ENCODE peak calls at places on chromosome 14, in six cellular contexts. B is adrenal gland, R is ovary, Q is Panc1, D is HFFc6, P is A549. G is an unnamed sample.

GRCh38 chr14:58098507-58098906 is 53.5 kb downstream of the ARMH4 start:
- DNase-seq in B (no peak), P (no peak), Q (no peak), D (no peak), R (no peak), G (no peak)

GRCh38 chr14:91146661-91147060 is 32.8 kb downstream of the DGLUCY start:
- DNase-seq in P (no peak), Q (no peak), R (no peak), D (no peak), B (no peak), G (no peak)

GRCh38 chr14:88614218-88614907 is 51.5 kb downstream of the ZC3H14 start:
- DNase-seq in Q (no peak), P (no peak), D (peak; percentile 68), B (no peak), R (no peak), G (peak; percentile 28)

GRCh38 chr14:79411403-79412174 is 799.7 kb downstream of the DIO2 start:
- DNase-seq in Q (no peak), B (no peak), D (no peak), R (no peak), P (no peak), G (no peak)

GRCh38 chr14:67541448-67542387 is 8.6 kb downstream of the PLEKHH1 start:
- DNase-seq in B (peak; percentile 75), Q (no peak), P (no peak), R (no peak), D (no peak), G (peak; percentile 40)

GRCh38 chr14:55411426-55412389 is at the start of gene ATG14:
- DNase-seq in B (peak; percentile 87), P (peak; percentile 83), D (peak; percentile 72), Q (peak; percentile 27), R (peak; percentile 89), G (peak; percentile 90)

GRCh38 chr14:85175556-85175955 is 354.4 kb upstream of the FLRT2 start:
- DNase-seq in P (no peak), Q (no peak), B (no peak), D (peak; percentile 20), R (no peak), G (no peak)

GRCh38 chr14:71499018-71499417 is 433.2 kb upstream of the RGS6 start:
- DNase-seq in D (no peak), R (no peak), B (no peak), Q (no peak), P (no peak), G (no peak)

GRCh38 chr14:100383727-100384158 is 60.6 kb downstream of the SLC25A47 start:
- DNase-seq in B (peak; percentile 64), R (peak; percentile 67), D (peak; percentile 33), Q (no peak), P (peak; percentile 64), G (peak; percentile 80)

GRCh38 chr14:103541944-103542544 is 13.0 kb downstream of the TRMT61A start:
- DNase-seq in D (no peak), R (peak; percentile 40), P (no peak), Q (no peak), B (no peak), G (no peak)

GRCh38 chr14:61766136-61766535 is 3.9 kb downstream of the SNAPC1 start:
- DNase-seq in Q (no peak), R (no peak), P (no peak), D (no peak), B (no peak), G (no peak)
- TF ChIP-seq CTCF in Q (no peak), R (no peak), P (no peak), D (no peak), B (no peak), G (no peak)

DNA sequence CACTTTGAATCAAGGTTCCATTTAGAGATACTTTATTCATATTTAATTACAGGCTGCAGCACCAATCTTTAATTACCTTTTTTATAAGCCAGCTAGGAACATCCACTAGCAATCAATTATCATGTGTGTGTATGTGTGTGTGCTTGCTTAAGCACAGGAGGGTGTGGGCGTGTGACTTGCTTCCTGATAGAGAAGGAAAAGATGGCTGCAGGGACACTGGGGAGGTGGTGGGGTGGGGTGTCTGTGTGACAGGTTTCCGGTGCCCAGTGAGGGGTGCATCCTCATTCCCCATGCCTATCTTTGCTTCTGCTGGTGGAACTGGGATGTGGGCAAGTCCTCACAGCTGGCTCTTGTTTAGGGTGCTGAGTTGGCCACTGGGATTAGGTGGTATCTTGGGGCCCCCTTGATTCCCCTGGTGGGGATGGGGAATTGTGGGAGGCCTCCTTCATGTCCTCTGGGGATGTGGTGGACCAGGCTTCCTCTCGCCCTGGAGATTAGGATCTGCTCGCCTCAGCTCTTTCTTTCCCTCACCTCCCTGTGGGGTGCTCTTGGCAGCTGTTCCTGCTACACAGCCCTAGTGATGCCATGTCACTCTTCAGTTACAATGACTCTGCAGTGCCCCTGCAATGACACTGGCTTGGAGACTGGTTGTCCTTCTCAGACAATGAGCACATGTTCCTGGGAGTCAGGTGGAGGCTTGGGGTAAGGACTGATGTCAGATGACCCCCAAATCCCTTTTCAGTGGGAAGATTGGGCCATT is 83.8 kb downstream of the ADCK1 start:
- DNase-seq in R (no peak), Q (no peak), P (peak; percentile 9), D (no peak), B (no peak), G (no peak)
- TF ChIP-seq CTCF in R (no peak), Q (no peak), P (no peak), D (no peak), B (no peak), G (no peak)

DNA sequence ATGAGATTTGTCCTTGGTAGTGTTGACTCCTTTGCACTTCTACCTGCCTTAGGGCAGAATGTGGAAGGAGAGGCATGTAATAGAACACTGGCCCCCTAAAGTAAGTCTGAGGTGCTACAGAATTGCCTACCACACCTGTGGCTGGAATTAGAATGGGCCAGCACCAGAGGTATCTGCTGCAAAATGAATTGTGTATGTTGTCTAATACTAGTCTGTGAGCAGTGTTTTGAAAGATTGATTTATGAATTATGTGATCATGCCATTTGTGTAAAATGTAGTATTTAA is 5.7 kb upstream of the STYX start:
- DNase-seq in B (no peak), P (no peak), R (no peak), D (no peak), Q (no peak), G (no peak)
- TF ChIP-seq CTCF in B (no peak), P (no peak), R (no peak), D (no peak), Q (no peak), G (no peak)

GRCh38 chr14:54338696-54339317 is 58.0 kb upstream of the CDKN3 start:
- DNase-seq in D (peak; percentile 18), Q (no peak), P (peak; percentile 71), R (no peak), B (no peak), G (peak; percentile 24)
- TF ChIP-seq CTCF in D (peak; percentile 77), Q (peak; percentile 59), P (peak; percentile 73), R (no peak), B (peak; percentile 18), G (peak; percentile 60)

DNA sequence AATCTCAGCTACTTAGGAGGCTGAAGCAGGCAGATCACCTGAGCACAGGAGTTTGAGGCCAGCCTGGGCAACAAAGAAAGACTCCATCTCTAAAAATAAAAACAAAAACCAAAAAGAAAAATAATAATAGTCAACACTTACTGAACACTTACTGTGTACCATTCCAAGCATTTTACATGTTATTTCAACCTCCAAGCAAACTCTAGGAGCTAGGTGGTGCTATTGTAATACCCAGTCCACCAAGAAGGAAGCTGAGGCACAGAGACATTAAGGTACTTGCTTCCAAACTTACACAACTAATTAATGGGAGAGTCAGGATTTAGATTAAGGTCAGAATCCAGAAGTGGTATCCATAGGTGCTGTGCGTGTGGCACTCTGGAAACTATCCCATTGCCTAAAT is 13.7 kb upstream of the OR6J1 start:
- DNase-seq in R (no peak), B (no peak), Q (no peak), D (peak; percentile 41), P (peak; percentile 39), G (no peak)
- TF ChIP-seq CTCF in R (no peak), B (peak; percentile 39), Q (peak; percentile 48), D (peak; percentile 76), P (peak; percentile 60), G (peak; percentile 57)

G was measured in GM13977.